ENCODE peak calls at places on chromosomes 2 and 18, in ten cellular contexts. One of them, this sample, is unnamed.

GRCh38 chr2:174745142-174745541 is 19.1 kb downstream of the CHRNA1 start:
- DNase-seq in A549: no peak
- DNase-seq in lower lobe of right lung: no peak
- DNase-seq in left ventricle myocardium inferior: no peak
- DNase-seq in mesenchymal stem cell: no peak
- DNase-seq in GM23338: no peak
- DNase-seq in OCI-LY7: no peak
- DNase-seq in AG04450: no peak
- DNase-seq in uterus: no peak
- DNase-seq in astrocyte of the spinal cord: no peak
- DNase-seq in this sample: no peak

GRCh38 chr18:9048808-9049494 is 53.5 kb upstream of the NDUFV2 start:
- DNase-seq in A549: no peak
- DNase-seq in lower lobe of right lung: no peak
- DNase-seq in left ventricle myocardium inferior: no peak
- DNase-seq in mesenchymal stem cell: peak
- DNase-seq in GM23338: no peak
- DNase-seq in OCI-LY7: no peak
- DNase-seq in AG04450: no peak
- DNase-seq in uterus: no peak
- DNase-seq in astrocyte of the spinal cord: no peak
- DNase-seq in this sample: no peak

GRCh38 chr2:237486819-237487448 is at the start of gene MLPH:
- DNase-seq in A549: peak
- DNase-seq in lower lobe of right lung: peak
- DNase-seq in left ventricle myocardium inferior: peak
- DNase-seq in mesenchymal stem cell: peak
- DNase-seq in GM23338: peak
- DNase-seq in OCI-LY7: no peak
- DNase-seq in AG04450: no peak
- DNase-seq in uterus: peak
- DNase-seq in astrocyte of the spinal cord: peak
- DNase-seq in this sample: no peak

GRCh38 chr2:169110919-169111318 is 41.6 kb downstream of the DHRS9 start:
- DNase-seq in A549: no peak
- DNase-seq in lower lobe of right lung: no peak
- DNase-seq in left ventricle myocardium inferior: no peak
- DNase-seq in mesenchymal stem cell: no peak
- DNase-seq in GM23338: peak
- DNase-seq in OCI-LY7: no peak
- DNase-seq in AG04450: no peak
- DNase-seq in uterus: no peak
- DNase-seq in astrocyte of the spinal cord: no peak
- DNase-seq in this sample: no peak

GRCh38 chr2:128631698-128632490 is 313.2 kb upstream of the HS6ST1 start:
- DNase-seq in A549: no peak
- DNase-seq in lower lobe of right lung: no peak
- DNase-seq in left ventricle myocardium inferior: no peak
- DNase-seq in mesenchymal stem cell: no peak
- DNase-seq in GM23338: no peak
- DNase-seq in OCI-LY7: no peak
- DNase-seq in AG04450: no peak
- DNase-seq in uterus: no peak
- DNase-seq in astrocyte of the spinal cord: no peak
- DNase-seq in this sample: no peak

GRCh38 chr2:46481541-46482193 is 2.3 kb downstream of the TMEM247 start:
- DNase-seq in A549: peak
- DNase-seq in lower lobe of right lung: no peak
- DNase-seq in left ventricle myocardium inferior: no peak
- DNase-seq in mesenchymal stem cell: peak
- DNase-seq in GM23338: no peak
- DNase-seq in OCI-LY7: no peak
- DNase-seq in AG04450: peak
- DNase-seq in uterus: no peak
- DNase-seq in astrocyte of the spinal cord: peak
- DNase-seq in this sample: no peak

GRCh38 chr2:233674995-233675394 is 3.3 kb downstream of the UGT1A9 start:
- DNase-seq in A549: no peak
- DNase-seq in lower lobe of right lung: no peak
- DNase-seq in left ventricle myocardium inferior: no peak
- DNase-seq in mesenchymal stem cell: no peak
- DNase-seq in GM23338: peak
- DNase-seq in OCI-LY7: no peak
- DNase-seq in AG04450: no peak
- DNase-seq in uterus: no peak
- DNase-seq in astrocyte of the spinal cord: no peak
- DNase-seq in this sample: no peak

GRCh38 chr2:121080013-121080772 is 204.8 kb downstream of the TFCP2L1 start:
- DNase-seq in A549: peak
- DNase-seq in lower lobe of right lung: no peak
- DNase-seq in left ventricle myocardium inferior: peak
- DNase-seq in mesenchymal stem cell: peak
- DNase-seq in GM23338: peak
- DNase-seq in OCI-LY7: peak
- DNase-seq in AG04450: peak
- DNase-seq in uterus: peak
- DNase-seq in astrocyte of the spinal cord: peak
- DNase-seq in this sample: no peak

GRCh38 chr2:118881490-118882129 is 34.2 kb upstream of the EN1 start:
- DNase-seq in A549: peak
- DNase-seq in lower lobe of right lung: no peak
- DNase-seq in left ventricle myocardium inferior: no peak
- DNase-seq in mesenchymal stem cell: peak
- DNase-seq in GM23338: peak
- DNase-seq in OCI-LY7: peak
- DNase-seq in AG04450: no peak
- DNase-seq in uterus: no peak
- DNase-seq in astrocyte of the spinal cord: peak
- DNase-seq in this sample: no peak

GRCh38 chr18:67243799-67244587 is 272.5 kb downstream of the DSEL start:
- DNase-seq in A549: no peak
- DNase-seq in lower lobe of right lung: no peak
- DNase-seq in left ventricle myocardium inferior: no peak
- DNase-seq in mesenchymal stem cell: peak
- DNase-seq in GM23338: no peak
- DNase-seq in OCI-LY7: no peak
- DNase-seq in AG04450: no peak
- DNase-seq in uterus: no peak
- DNase-seq in astrocyte of the spinal cord: peak
- DNase-seq in this sample: no peak
- H3K4me3 ChIP-seq in A549: peak
- H3K4me3 ChIP-seq in lower lobe of right lung: peak
- H3K4me3 ChIP-seq in left ventricle myocardium inferior: peak
- H3K4me3 ChIP-seq in mesenchymal stem cell: no peak
- H3K4me3 ChIP-seq in GM23338: no peak
- H3K4me3 ChIP-seq in OCI-LY7: no peak
- H3K4me3 ChIP-seq in AG04450: peak
- H3K4me3 ChIP-seq in uterus: no peak
- H3K4me3 ChIP-seq in astrocyte of the spinal cord: no peak
- H3K4me3 ChIP-seq in this sample: no peak

DNA sequence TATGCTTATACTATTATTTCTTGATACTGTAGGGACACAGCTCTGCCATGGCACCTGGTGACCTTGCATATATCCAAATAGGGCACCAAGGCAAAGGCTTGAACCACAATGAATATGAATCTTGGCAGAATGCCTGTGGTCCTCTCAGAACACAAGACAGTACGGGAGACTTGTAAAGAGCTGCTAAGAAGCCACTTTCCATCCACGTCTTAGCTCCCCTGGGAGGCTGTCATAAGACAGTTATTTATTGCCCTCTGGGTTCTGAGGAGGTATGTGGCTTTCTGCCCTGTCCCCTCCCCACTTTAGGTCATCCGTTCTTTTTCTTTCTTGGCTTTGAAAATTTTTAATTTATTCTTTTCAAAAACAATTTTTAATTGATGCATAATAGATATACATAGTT is 29.8 kb upstream of the MRPL33 start:
- DNase-seq in A549: no peak
- DNase-seq in lower lobe of right lung: no peak
- DNase-seq in left ventricle myocardium inferior: no peak
- DNase-seq in mesenchymal stem cell: no peak
- DNase-seq in GM23338: no peak
- DNase-seq in OCI-LY7: no peak
- DNase-seq in AG04450: no peak
- DNase-seq in uterus: no peak
- DNase-seq in astrocyte of the spinal cord: no peak
- DNase-seq in this sample: no peak
- H3K4me3 ChIP-seq in A549: no peak
- H3K4me3 ChIP-seq in lower lobe of right lung: no peak
- H3K4me3 ChIP-seq in left ventricle myocardium inferior: no peak
- H3K4me3 ChIP-seq in mesenchymal stem cell: no peak
- H3K4me3 ChIP-seq in GM23338: no peak
- H3K4me3 ChIP-seq in OCI-LY7: no peak
- H3K4me3 ChIP-seq in AG04450: no peak
- H3K4me3 ChIP-seq in uterus: no peak
- H3K4me3 ChIP-seq in astrocyte of the spinal cord: no peak
- H3K4me3 ChIP-seq in this sample: no peak

GRCh38 chr2:37973615-37974353 is 48.7 kb downstream of the RMDN2 start:
- DNase-seq in A549: no peak
- DNase-seq in lower lobe of right lung: no peak
- DNase-seq in left ventricle myocardium inferior: no peak
- DNase-seq in mesenchymal stem cell: no peak
- DNase-seq in GM23338: peak
- DNase-seq in OCI-LY7: no peak
- DNase-seq in AG04450: no peak
- DNase-seq in uterus: no peak
- DNase-seq in astrocyte of the spinal cord: no peak
- DNase-seq in this sample: no peak
- H3K4me3 ChIP-seq in A549: no peak
- H3K4me3 ChIP-seq in lower lobe of right lung: peak
- H3K4me3 ChIP-seq in left ventricle myocardium inferior: no peak
- H3K4me3 ChIP-seq in mesenchymal stem cell: no peak
- H3K4me3 ChIP-seq in GM23338: no peak
- H3K4me3 ChIP-seq in OCI-LY7: no peak
- H3K4me3 ChIP-seq in AG04450: no peak
- H3K4me3 ChIP-seq in uterus: no peak
- H3K4me3 ChIP-seq in astrocyte of the spinal cord: no peak
- H3K4me3 ChIP-seq in this sample: no peak

GRCh38 chr18:3842844-3843243 is 392.9 kb downstream of the TGIF1 start:
- DNase-seq in A549: no peak
- DNase-seq in lower lobe of right lung: no peak
- DNase-seq in left ventricle myocardium inferior: no peak
- DNase-seq in mesenchymal stem cell: no peak
- DNase-seq in GM23338: no peak
- DNase-seq in OCI-LY7: no peak
- DNase-seq in AG04450: no peak
- DNase-seq in uterus: no peak
- DNase-seq in astrocyte of the spinal cord: no peak
- DNase-seq in this sample: no peak

GRCh38 chr18:3836483-3836882 is 386.5 kb downstream of the TGIF1 start:
- DNase-seq in A549: no peak
- DNase-seq in lower lobe of right lung: no peak
- DNase-seq in left ventricle myocardium inferior: no peak
- DNase-seq in mesenchymal stem cell: no peak
- DNase-seq in GM23338: peak
- DNase-seq in OCI-LY7: no peak
- DNase-seq in AG04450: no peak
- DNase-seq in uterus: no peak
- DNase-seq in astrocyte of the spinal cord: no peak
- DNase-seq in this sample: no peak

GRCh38 chr18:3832211-3832610 is 382.2 kb downstream of the TGIF1 start:
- DNase-seq in A549: no peak
- DNase-seq in lower lobe of right lung: no peak
- DNase-seq in left ventricle myocardium inferior: no peak
- DNase-seq in mesenchymal stem cell: no peak
- DNase-seq in GM23338: no peak
- DNase-seq in OCI-LY7: no peak
- DNase-seq in AG04450: no peak
- DNase-seq in uterus: no peak
- DNase-seq in astrocyte of the spinal cord: no peak
- DNase-seq in this sample: no peak

GRCh38 chr18:3839481-3840075 is 389.6 kb downstream of the TGIF1 start:
- DNase-seq in A549: no peak
- DNase-seq in lower lobe of right lung: no peak
- DNase-seq in left ventricle myocardium inferior: no peak
- DNase-seq in mesenchymal stem cell: no peak
- DNase-seq in GM23338: peak
- DNase-seq in OCI-LY7: no peak
- DNase-seq in AG04450: no peak
- DNase-seq in uterus: no peak
- DNase-seq in astrocyte of the spinal cord: no peak
- DNase-seq in this sample: no peak

DNA sequence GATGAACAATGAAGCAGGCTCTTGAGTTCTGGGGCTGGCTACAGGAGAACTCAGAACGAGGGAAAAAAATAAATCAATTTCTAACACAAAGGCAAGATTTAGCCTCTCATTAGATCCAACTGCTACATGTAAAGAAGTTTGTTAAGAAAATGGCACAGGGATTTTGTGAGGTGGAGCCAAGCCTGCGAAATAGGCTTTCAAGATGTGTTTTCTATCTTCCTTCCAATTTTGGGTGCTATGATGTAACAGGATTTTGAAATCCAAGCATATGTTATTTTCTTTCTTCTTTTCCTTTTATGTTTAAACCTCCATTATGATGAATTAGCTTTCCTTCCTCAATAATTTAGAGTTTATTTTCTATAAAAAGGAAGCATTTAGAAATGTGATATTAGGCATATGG is 387.0 kb downstream of the TGIF1 start:
- DNase-seq in A549: no peak
- DNase-seq in lower lobe of right lung: no peak
- DNase-seq in left ventricle myocardium inferior: no peak
- DNase-seq in mesenchymal stem cell: no peak
- DNase-seq in GM23338: no peak
- DNase-seq in OCI-LY7: no peak
- DNase-seq in AG04450: no peak
- DNase-seq in uterus: no peak
- DNase-seq in astrocyte of the spinal cord: no peak
- DNase-seq in this sample: no peak
- H3K4me3 ChIP-seq in A549: no peak
- H3K4me3 ChIP-seq in lower lobe of right lung: no peak
- H3K4me3 ChIP-seq in left ventricle myocardium inferior: no peak
- H3K4me3 ChIP-seq in mesenchymal stem cell: no peak
- H3K4me3 ChIP-seq in GM23338: no peak
- H3K4me3 ChIP-seq in OCI-LY7: no peak
- H3K4me3 ChIP-seq in AG04450: no peak
- H3K4me3 ChIP-seq in uterus: no peak
- H3K4me3 ChIP-seq in astrocyte of the spinal cord: no peak
- H3K4me3 ChIP-seq in this sample: no peak

DNA sequence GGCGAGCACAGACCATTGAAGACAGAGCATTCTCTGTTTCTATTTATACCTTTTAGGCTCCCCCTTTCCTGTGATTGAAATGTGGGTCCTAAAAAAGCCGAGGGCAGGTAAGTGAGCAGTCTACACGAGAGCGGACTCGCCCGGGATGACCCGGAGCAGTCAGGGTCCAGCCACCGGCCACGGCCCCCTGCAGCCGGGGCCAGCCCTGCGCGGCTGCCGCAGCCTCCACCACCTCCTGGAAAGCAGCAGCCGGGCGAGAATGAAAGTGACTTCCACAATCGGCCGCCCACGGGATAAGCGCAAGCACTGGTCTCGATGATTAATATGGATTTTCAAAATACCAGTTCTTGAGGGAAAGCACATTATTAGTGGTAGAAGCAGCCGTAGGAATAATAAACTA is 1015.4 kb upstream of the PIK3C3 start:
- DNase-seq in A549: no peak
- DNase-seq in lower lobe of right lung: no peak
- DNase-seq in left ventricle myocardium inferior: no peak
- DNase-seq in mesenchymal stem cell: no peak
- DNase-seq in GM23338: no peak
- DNase-seq in OCI-LY7: no peak
- DNase-seq in AG04450: no peak
- DNase-seq in uterus: no peak
- DNase-seq in astrocyte of the spinal cord: no peak
- DNase-seq in this sample: no peak
- H3K4me3 ChIP-seq in A549: no peak
- H3K4me3 ChIP-seq in lower lobe of right lung: no peak
- H3K4me3 ChIP-seq in left ventricle myocardium inferior: no peak
- H3K4me3 ChIP-seq in mesenchymal stem cell: no peak
- H3K4me3 ChIP-seq in GM23338: no peak
- H3K4me3 ChIP-seq in OCI-LY7: no peak
- H3K4me3 ChIP-seq in AG04450: no peak
- H3K4me3 ChIP-seq in uterus: no peak
- H3K4me3 ChIP-seq in astrocyte of the spinal cord: peak
- H3K4me3 ChIP-seq in this sample: no peak